ENCODE peak calls at places on chromosome 5, in four cellular contexts. One of them, this sample, is unnamed.

GRCh38 chr5:53095931-53096525 is 13.5 kb downstream of the MOCS2 start:
- DNase-seq in IMR-90: peak
- DNase-seq in mesenchymal stem cell: peak
- DNase-seq in neuronal stem cell: peak
- DNase-seq in this sample: peak

GRCh38 chr5:66494437-66494836 is 101.8 kb upstream of the MAST4 start:
- DNase-seq in mesenchymal stem cell: no peak
- DNase-seq in IMR-90: no peak
- DNase-seq in neuronal stem cell: no peak
- DNase-seq in this sample: peak

GRCh38 chr5:170111088-170111796 is 5.5 kb downstream of the FOXI1 start:
- DNase-seq in mesenchymal stem cell: no peak
- DNase-seq in neuronal stem cell: no peak
- DNase-seq in IMR-90: no peak
- DNase-seq in this sample: peak

GRCh38 chr5:176360894-176361436 is 599 bp downstream of the KIAA1191 start:
- DNase-seq in mesenchymal stem cell: no peak
- DNase-seq in IMR-90: peak
- DNase-seq in neuronal stem cell: peak
- DNase-seq in this sample: no peak

GRCh38 chr5:68215888-68216736 is 556 bp downstream of the PIK3R1 start:
- DNase-seq in mesenchymal stem cell: peak
- DNase-seq in IMR-90: peak
- DNase-seq in neuronal stem cell: peak
- DNase-seq in this sample: peak

GRCh38 chr5:42583322-42583721 is 160.1 kb downstream of the GHR start:
- DNase-seq in IMR-90: peak
- DNase-seq in mesenchymal stem cell: peak
- DNase-seq in neuronal stem cell: peak
- DNase-seq in this sample: peak

GRCh38 chr5:169811680-169812079 is 168.6 kb downstream of the INSYN2B start:
- DNase-seq in IMR-90: no peak
- DNase-seq in neuronal stem cell: no peak
- DNase-seq in mesenchymal stem cell: no peak
- DNase-seq in this sample: no peak

GRCh38 chr5:1010641-1011046 is 2.0 kb downstream of the NKD2 start:
- DNase-seq in IMR-90: no peak
- DNase-seq in mesenchymal stem cell: no peak
- DNase-seq in neuronal stem cell: no peak
- DNase-seq in this sample: no peak

GRCh38 chr5:124887223-124887622 is 140.8 kb upstream of the ZNF608 start:
- DNase-seq in mesenchymal stem cell: no peak
- DNase-seq in neuronal stem cell: no peak
- DNase-seq in IMR-90: no peak
- DNase-seq in this sample: no peak

GRCh38 chr5:139684881-139685749 is 37.0 kb downstream of the CXXC5 start:
- DNase-seq in IMR-90: no peak
- DNase-seq in neuronal stem cell: no peak
- DNase-seq in mesenchymal stem cell: no peak
- DNase-seq in this sample: peak

GRCh38 chr5:146290318-146290717 is 48.3 kb upstream of the POU4F3 start:
- DNase-seq in IMR-90: peak
- DNase-seq in neuronal stem cell: no peak
- DNase-seq in mesenchymal stem cell: no peak
- DNase-seq in this sample: no peak

GRCh38 chr5:180135128-180135955 is 63.8 kb upstream of the RNF130 start:
- DNase-seq in mesenchymal stem cell: no peak
- DNase-seq in neuronal stem cell: no peak
- DNase-seq in IMR-90: peak
- DNase-seq in this sample: no peak

GRCh38 chr5:55994502-55994997 is at the start of gene IL6ST:
- DNase-seq in IMR-90: peak
- DNase-seq in mesenchymal stem cell: peak
- DNase-seq in neuronal stem cell: no peak
- DNase-seq in this sample: peak

GRCh38 chr5:62259699-62260220 is 46.2 kb upstream of the KIF2A start:
- DNase-seq in IMR-90: no peak
- DNase-seq in mesenchymal stem cell: no peak
- DNase-seq in neuronal stem cell: no peak
- DNase-seq in this sample: no peak

GRCh38 chr5:33228149-33228548 is 212.6 kb upstream of the TARS1 start:
- DNase-seq in neuronal stem cell: no peak
- DNase-seq in IMR-90: no peak
- DNase-seq in mesenchymal stem cell: no peak
- DNase-seq in this sample: no peak

GRCh38 chr5:113081091-113081490 is 104.5 kb downstream of the DCP2 start:
- DNase-seq in neuronal stem cell: peak
- DNase-seq in mesenchymal stem cell: no peak
- DNase-seq in IMR-90: no peak
- DNase-seq in this sample: no peak

GRCh38 chr5:125298258-125298657 is 551.8 kb upstream of the ZNF608 start:
- DNase-seq in neuronal stem cell: no peak
- DNase-seq in mesenchymal stem cell: peak
- DNase-seq in IMR-90: peak
- DNase-seq in this sample: no peak

GRCh38 chr5:65766159-65766558 is 44.2 kb downstream of the NLN start:
- DNase-seq in neuronal stem cell: no peak
- DNase-seq in mesenchymal stem cell: no peak
- DNase-seq in IMR-90: no peak
- DNase-seq in this sample: no peak

GRCh38 chr5:140365941-140366340 is 5.9 kb downstream of the SLC4A9 start:
- DNase-seq in neuronal stem cell: no peak
- DNase-seq in mesenchymal stem cell: no peak
- DNase-seq in IMR-90: no peak
- DNase-seq in this sample: no peak

GRCh38 chr5:157387683-157388093 is 72.3 kb upstream of the NIPAL4 start:
- DNase-seq in IMR-90: peak
- DNase-seq in mesenchymal stem cell: peak
- DNase-seq in neuronal stem cell: no peak
- DNase-seq in this sample: no peak

GRCh38 chr5:138663009-138663408 is 87.8 kb upstream of the HSPA9 start:
- DNase-seq in neuronal stem cell: no peak
- DNase-seq in IMR-90: no peak
- DNase-seq in mesenchymal stem cell: no peak
- DNase-seq in this sample: no peak

GRCh38 chr5:131252824-131253171 is 11.1 kb upstream of the CDC42SE2 start:
- DNase-seq in mesenchymal stem cell: no peak
- DNase-seq in IMR-90: no peak
- DNase-seq in neuronal stem cell: no peak
- DNase-seq in this sample: no peak

GRCh38 chr5:171989276-171989675 is 17.2 kb downstream of the FBXW11 start:
- DNase-seq in mesenchymal stem cell: no peak
- DNase-seq in IMR-90: peak
- DNase-seq in neuronal stem cell: no peak
- DNase-seq in this sample: no peak

GRCh38 chr5:55418994-55419991 is 111.5 kb downstream of the MTREX start:
- DNase-seq in IMR-90: peak
- DNase-seq in neuronal stem cell: no peak
- DNase-seq in mesenchymal stem cell: peak
- DNase-seq in this sample: no peak

GRCh38 chr5:167951121-167951520 is 340.3 kb upstream of the WWC1 start:
- DNase-seq in IMR-90: no peak
- DNase-seq in neuronal stem cell: no peak
- DNase-seq in mesenchymal stem cell: no peak
- DNase-seq in this sample: no peak

GRCh38 chr5:167953151-167953788 is 338.2 kb upstream of the WWC1 start:
- DNase-seq in neuronal stem cell: peak
- DNase-seq in IMR-90: no peak
- DNase-seq in mesenchymal stem cell: no peak
- DNase-seq in this sample: no peak

GRCh38 chr5:167949435-167949834 is 342.0 kb upstream of the WWC1 start:
- DNase-seq in mesenchymal stem cell: no peak
- DNase-seq in IMR-90: no peak
- DNase-seq in neuronal stem cell: no peak
- DNase-seq in this sample: no peak

GRCh38 chr5:167950126-167950721 is 341.2 kb upstream of the WWC1 start:
- DNase-seq in IMR-90: peak
- DNase-seq in neuronal stem cell: no peak
- DNase-seq in mesenchymal stem cell: peak
- DNase-seq in this sample: no peak

DNA sequence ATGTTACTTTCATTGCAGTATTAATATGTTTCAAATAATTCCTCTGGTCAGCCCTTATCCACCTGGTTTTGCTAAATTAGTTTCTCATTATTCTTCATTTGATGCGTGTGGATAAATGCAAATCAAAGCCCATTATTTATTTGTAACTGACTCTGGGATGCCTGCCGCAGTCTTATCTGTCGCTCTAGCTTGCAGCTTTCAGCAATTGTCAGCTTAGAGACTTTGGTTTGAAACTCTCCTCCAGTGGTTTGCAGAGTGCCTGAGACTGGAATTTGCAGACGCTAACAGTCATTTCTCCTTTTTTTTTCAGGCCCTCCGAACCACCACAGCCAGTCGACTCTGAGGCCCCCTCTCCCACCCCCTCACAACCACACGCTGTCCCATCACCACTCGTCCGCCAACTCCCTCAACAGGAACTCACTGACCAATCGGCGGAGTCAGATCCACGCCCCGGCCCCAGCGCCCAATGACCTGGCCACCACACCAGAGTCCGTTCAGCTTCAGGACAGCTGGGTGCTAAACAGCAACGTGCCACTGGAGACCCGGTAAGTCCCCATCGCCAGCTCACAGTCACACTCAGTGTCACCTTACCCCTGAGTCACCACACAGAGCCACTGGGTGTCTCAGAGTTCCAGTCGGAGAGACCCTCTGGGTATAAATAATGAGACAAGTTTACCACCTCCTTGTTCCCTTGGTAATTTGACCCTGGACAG is 339.0 kb upstream of the WWC1 start:
- DNase-seq in neuronal stem cell: no peak
- DNase-seq in mesenchymal stem cell: no peak
- DNase-seq in IMR-90: no peak
- DNase-seq in this sample: peak
- H3K14ac ChIP-seq in neuronal stem cell: no peak
- H3K14ac ChIP-seq in mesenchymal stem cell: no peak
- H3K14ac ChIP-seq in IMR-90: no peak
- H3K14ac ChIP-seq in this sample: no peak

DNA sequence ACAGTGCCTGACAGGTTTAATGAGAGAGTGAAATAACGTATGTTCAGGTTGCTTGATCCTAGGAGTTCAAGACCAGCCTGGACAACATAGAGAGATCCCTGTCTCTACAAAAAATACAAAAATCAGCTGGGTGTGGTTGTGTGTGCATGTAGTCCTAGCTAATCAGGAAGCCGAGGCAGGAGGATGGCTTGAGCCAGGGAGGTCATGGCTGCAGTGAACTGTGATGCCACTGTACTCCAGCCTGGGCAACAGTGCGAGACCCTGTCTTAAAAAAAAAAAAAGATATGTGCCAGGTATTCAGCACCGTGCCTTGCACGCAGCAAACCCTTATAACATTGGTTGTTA is 38.8 kb upstream of the SPRY4 start:
- DNase-seq in IMR-90: no peak
- DNase-seq in mesenchymal stem cell: no peak
- DNase-seq in neuronal stem cell: no peak
- DNase-seq in this sample: no peak
- H3K4ac ChIP-seq in IMR-90: peak
- H3K4ac ChIP-seq in mesenchymal stem cell: peak
- H3K4ac ChIP-seq in neuronal stem cell: no peak
- H3K4ac ChIP-seq in this sample: no peak

DNA sequence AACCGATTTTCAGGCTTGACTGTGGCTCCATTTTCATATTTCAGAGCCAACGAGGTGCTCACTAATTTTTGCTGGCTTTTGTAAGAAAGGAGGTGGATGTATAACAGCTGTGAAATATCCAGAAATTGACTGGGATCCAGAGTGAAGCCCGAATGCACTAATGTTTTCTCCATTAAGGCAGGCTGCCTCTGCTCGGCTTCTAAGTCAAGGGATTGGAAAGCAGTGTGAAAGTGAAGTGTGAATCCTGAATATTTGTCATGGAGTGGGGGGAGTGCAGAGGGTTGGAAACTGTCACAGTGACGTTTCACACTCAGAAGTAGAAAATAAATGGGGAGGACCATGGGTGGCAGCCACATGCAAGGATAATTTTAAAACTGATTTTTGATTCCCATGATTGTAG is 237.4 kb downstream of the GOLPH3 start:
- DNase-seq in neuronal stem cell: no peak
- DNase-seq in IMR-90: no peak
- DNase-seq in mesenchymal stem cell: no peak
- DNase-seq in this sample: no peak
- H3K14ac ChIP-seq in neuronal stem cell: no peak
- H3K14ac ChIP-seq in IMR-90: no peak
- H3K14ac ChIP-seq in mesenchymal stem cell: no peak
- H3K14ac ChIP-seq in this sample: no peak

GRCh38 chr5:59988396-59988795 is 94.9 kb upstream of the PDE4D start:
- DNase-seq in neuronal stem cell: no peak
- DNase-seq in mesenchymal stem cell: no peak
- DNase-seq in IMR-90: no peak
- DNase-seq in this sample: no peak
- H3K4ac ChIP-seq in neuronal stem cell: no peak
- H3K4ac ChIP-seq in mesenchymal stem cell: no peak
- H3K4ac ChIP-seq in IMR-90: no peak
- H3K4ac ChIP-seq in this sample: no peak

GRCh38 chr5:154757647-154758406 is 2.6 kb downstream of the LARP1 start:
- DNase-seq in mesenchymal stem cell: peak
- DNase-seq in neuronal stem cell: no peak
- DNase-seq in IMR-90: peak
- DNase-seq in this sample: no peak

GRCh38 chr5:154758501-154758900 is 3.3 kb downstream of the LARP1 start:
- DNase-seq in neuronal stem cell: no peak
- DNase-seq in mesenchymal stem cell: peak
- DNase-seq in IMR-90: peak
- DNase-seq in this sample: no peak

GRCh38 chr5:154755361-154756202 is at the start of gene LARP1:
- DNase-seq in neuronal stem cell: peak
- DNase-seq in IMR-90: peak
- DNase-seq in mesenchymal stem cell: no peak
- DNase-seq in this sample: no peak

GRCh38 chr5:154756203-154756870 is 1.2 kb downstream of the LARP1 start:
- DNase-seq in mesenchymal stem cell: peak
- DNase-seq in IMR-90: no peak
- DNase-seq in neuronal stem cell: peak
- DNase-seq in this sample: no peak

DNA sequence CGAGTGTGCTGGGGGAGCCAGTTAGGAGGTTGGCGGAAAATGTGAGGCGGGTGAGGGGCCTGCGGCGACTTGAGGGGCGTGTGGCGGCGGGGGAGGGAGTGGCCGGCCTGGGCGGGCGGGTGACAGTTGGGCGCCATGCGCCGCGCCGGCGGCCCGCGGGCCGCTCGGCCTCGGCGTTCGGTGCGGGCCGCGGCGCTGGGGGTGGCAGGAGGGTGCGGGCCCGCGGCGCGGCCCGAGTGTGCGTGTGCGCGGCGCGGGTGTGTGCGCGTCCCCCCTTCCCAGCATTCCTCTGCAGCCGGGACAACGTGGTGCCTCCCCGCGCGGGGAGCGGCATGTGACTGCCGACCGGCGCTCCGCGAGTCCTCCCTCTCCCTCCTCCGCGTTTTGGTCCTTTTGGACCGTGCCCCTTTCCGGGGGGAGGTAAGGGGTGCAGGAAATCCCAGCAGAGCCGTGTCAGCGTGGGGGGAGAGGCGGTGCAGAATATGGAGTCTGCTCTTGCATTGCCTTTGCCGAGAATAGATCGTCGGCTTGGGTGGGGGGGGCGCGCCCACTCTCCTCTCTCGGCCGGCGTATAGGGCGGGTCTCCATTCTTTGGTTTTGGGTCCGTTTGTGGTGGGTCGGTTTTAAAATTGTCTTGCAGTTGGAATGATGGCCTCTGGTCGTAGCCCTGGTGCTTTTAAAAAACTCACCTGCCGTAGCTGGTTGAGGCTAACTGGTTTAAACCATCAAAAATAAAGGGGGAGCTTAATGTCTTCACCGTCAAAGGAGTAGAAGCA is 1.9 kb downstream of the LARP1 start:
- DNase-seq in IMR-90: peak
- DNase-seq in neuronal stem cell: peak
- DNase-seq in mesenchymal stem cell: peak
- DNase-seq in this sample: no peak
- H3K14ac ChIP-seq in IMR-90: peak
- H3K14ac ChIP-seq in neuronal stem cell: peak
- H3K14ac ChIP-seq in mesenchymal stem cell: no peak
- H3K14ac ChIP-seq in this sample: peak

This sample was measured in H9.